ENCODE peak calls at places on chromosome 16, in seven cellular contexts. A is cardiac muscle cell, P is AG10803, G is activated B cell treated with CpG ODN at 0.5 μM for 24 hours, B is lung, D is OCI-LY7, H is endothelial cell. R is an unnamed sample.

GRCh38 chr16:83907926-83908325 is 9.0 kb downstream of the MLYCD start:
- DNase-seq in A (no peak), P (no peak), G (no peak), B (no peak), D (no peak), H (no peak), R (no peak)

GRCh38 chr16:53789159-53789558 is 85.2 kb downstream of the FTO start:
- DNase-seq in A (no peak), P (peak; percentile 93), G (no peak), B (no peak), D (no peak), H (no peak), R (peak; percentile 67)

GRCh38 chr16:75099738-75100615 is 16.6 kb downstream of the LDHD start:
- DNase-seq in A (no peak), P (no peak), G (no peak), B (no peak), D (peak; percentile 42), H (no peak), R (no peak)

GRCh38 chr16:534089-534635 is 6.7 kb downstream of the CAPN15 start:
- DNase-seq in A (no peak), P (no peak), G (no peak), B (no peak), D (no peak), H (no peak), R (no peak)

GRCh38 chr16:56985288-56985961 is 3.9 kb upstream of the NLRC5 start:
- DNase-seq in A (no peak), P (peak; percentile 88), G (peak; percentile 20), B (peak; percentile 49), D (no peak), H (no peak), R (peak; percentile 85)

GRCh38 chr16:56409195-56409594 is 16.1 kb downstream of the AMFR start:
- DNase-seq in A (no peak), P (peak; percentile 56), G (no peak), B (no peak), D (no peak), H (no peak), R (peak; percentile 65)

GRCh38 chr16:82364690-82365089 is 194.7 kb upstream of the MPHOSPH6 start:
- DNase-seq in A (no peak), P (no peak), G (no peak), B (no peak), D (no peak), H (no peak), R (no peak)

GRCh38 chr16:4409081-4409932 is 7.1 kb downstream of the CORO7 start:
- DNase-seq in A (no peak), P (no peak), G (no peak), B (no peak), D (no peak), H (no peak), R (no peak)

GRCh38 chr16:70808371-70808770 is 7.4 kb upstream of the VAC14 start:
- DNase-seq in A (no peak), P (no peak), G (no peak), B (no peak), D (no peak), H (no peak), R (no peak)
- TF ChIP-seq CTCF in A (no peak), P (no peak), G (no peak), B (no peak), D (peak; percentile 52), H (no peak), R (no peak)

GRCh38 chr16:10202650-10203049 is 20.4 kb upstream of the GRIN2A start:
- DNase-seq in A (no peak), P (no peak), G (no peak), B (no peak), D (no peak), H (no peak), R (no peak)
- TF ChIP-seq CTCF in A (no peak), P (no peak), G (no peak), B (no peak), D (peak; percentile 58), H (no peak), R (no peak)

GRCh38 chr16:20740007-20740883 is 1.4 kb downstream of the THUMPD1 start:
- DNase-seq in A (no peak), P (peak; percentile 3), G (no peak), B (no peak), D (peak; percentile 59), H (peak; percentile 9), R (peak; percentile 10)

GRCh38 chr16:20744922-20745440 is 3.4 kb upstream of the THUMPD1 start:
- DNase-seq in A (no peak), P (no peak), G (no peak), B (no peak), D (no peak), H (no peak), R (no peak)

GRCh38 chr16:20740901-20741491 is 622 bp downstream of the THUMPD1 start:
- DNase-seq in A (peak; percentile 87), P (peak; percentile 68), G (peak; percentile 87), B (peak; percentile 89), D (peak; percentile 88), H (peak; percentile 81), R (peak; percentile 80)

GRCh38 chr16:20743591-20743990 is 2.0 kb upstream of the THUMPD1 start:
- DNase-seq in A (no peak), P (no peak), G (no peak), B (no peak), D (no peak), H (no peak), R (no peak)

GRCh38 chr16:20741555-20742285 is at the start of gene THUMPD1:
- DNase-seq in A (peak; percentile 95), P (peak; percentile 94), G (peak; percentile 92), B (peak; percentile 98), D (peak; percentile 96), H (peak; percentile 92), R (peak; percentile 96)
- TF ChIP-seq CTCF in A (no peak), P (peak; percentile 35), G (no peak), B (no peak), D (peak; percentile 40), H (no peak), R (peak; percentile 28)

DNA sequence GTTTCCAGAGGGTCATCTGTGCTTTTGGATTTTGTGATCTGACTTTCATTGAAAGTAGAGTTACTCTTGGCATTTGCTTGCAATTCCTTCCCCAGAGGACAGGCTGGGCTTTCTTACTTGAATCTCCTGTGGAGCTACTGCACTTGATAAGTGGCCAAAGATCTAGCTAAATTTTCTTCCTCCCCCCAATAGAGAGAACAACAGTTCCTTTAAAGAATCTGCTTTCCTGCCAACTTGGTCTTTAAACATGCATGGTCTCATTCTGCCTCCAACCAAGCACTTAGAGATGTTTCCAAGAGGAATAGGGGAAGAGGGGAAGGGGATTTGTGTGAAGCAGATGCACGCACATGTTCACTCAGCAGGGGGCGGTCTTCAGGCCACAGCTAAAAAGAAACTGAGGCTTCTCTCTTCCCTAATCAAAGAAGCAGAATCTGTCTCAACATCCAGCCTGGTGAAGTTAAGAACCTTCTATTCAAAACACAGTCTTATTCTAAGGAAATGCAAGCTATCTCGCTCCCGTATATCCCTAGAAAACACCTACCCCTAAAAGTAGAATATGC is 229.6 kb downstream of the ZFHX3 start:
- DNase-seq in A (no peak), P (no peak), G (no peak), B (no peak), D (no peak), H (peak; percentile 23), R (no peak)
- TF ChIP-seq CTCF in A (peak; percentile 28), P (peak; percentile 15), G (no peak), B (no peak), D (peak; percentile 51), H (peak; percentile 66), R (peak; percentile 18)

DNA sequence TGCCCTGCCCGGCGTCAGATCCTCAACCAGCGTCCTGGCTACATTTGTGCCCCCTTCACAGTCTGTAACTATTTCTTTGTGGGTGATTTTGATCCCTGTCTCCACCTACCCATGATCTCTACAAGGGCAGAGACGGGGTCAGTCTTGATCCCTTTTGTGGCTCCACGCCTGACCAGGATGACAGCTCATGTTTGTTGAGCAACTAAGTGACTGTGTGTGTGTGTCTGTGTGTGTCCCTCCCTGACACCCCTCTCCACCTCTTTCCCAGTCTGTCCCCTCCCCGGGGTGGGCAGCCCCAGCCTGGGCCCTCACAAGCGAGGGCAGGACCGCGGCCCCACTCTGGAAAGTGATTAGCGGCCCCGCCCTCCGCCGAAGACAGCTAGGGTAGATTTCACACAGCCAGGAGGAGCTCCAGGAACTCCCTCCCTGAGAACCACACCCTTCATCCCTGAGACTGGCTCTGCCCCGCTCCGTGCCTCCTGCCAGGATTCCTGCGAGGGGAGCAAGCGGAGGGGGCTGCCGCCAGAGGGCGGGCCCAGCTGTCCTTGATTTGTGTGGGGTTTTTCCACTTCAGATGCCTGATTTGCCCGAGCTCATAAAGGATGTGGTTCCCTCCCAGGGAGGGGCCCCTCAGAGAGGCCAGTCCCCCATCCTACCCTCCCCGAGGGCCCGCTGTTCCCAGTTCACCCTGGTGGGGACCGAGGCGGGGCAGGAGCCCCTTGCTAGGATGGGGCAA is 5.3 kb upstream of the HS3ST6 start:
- DNase-seq in A (peak; percentile 60), P (peak; percentile 38), G (no peak), B (no peak), D (no peak), H (no peak), R (peak; percentile 20)
- TF ChIP-seq CTCF in A (peak; percentile 47), P (peak; percentile 37), G (no peak), B (no peak), D (peak; percentile 32), H (peak; percentile 24), R (peak; percentile 19)

DNA sequence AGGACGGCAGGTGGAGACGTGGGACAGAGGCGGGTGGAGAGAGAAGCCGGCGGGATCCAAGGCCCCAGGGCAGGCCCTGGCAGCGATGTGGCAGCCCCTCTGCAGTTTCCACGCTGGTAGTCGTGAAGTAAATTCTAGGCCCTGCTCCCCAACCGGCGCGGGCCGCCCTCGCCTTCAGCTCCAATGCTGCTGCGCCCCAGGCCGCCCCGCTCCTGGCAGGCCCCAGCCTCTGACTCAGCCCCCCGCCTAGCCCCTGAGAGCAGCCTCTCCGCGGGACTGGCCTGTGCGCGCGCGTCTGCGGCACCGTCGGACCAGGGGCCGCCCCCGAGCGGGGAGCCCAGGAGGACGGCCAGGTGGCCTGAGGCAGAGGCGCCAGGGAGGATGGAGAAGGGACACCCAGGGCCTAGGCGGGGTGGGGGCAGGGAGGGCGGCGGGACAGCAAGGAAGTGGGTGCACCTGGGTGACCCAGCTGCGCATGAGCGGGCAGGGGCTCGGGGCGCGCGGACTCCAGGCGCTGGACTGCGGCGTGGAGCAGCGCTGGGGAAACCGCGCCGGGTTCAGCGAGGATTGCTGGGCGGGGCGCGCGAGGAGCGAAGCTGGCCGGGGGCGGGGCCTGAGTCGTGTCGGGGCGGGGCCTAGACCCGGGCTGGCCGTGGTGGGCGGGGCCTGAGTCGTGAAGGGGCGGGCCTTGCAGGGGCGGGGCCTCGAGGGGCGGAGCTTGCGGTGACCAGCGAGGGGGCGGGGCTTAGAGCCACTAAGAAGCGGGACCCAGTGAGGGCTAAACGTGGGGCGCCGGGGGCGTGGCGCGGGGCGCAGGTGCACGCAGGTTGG is 29.6 kb downstream of the ZNF778 start:
- DNase-seq in A (peak; percentile 95), P (peak; percentile 68), G (peak; percentile 92), B (peak; percentile 91), D (peak; percentile 80), H (peak; percentile 96), R (peak; percentile 88)
- TF ChIP-seq CTCF in A (no peak), P (no peak), G (no peak), B (no peak), D (no peak), H (no peak), R (no peak)

DNA sequence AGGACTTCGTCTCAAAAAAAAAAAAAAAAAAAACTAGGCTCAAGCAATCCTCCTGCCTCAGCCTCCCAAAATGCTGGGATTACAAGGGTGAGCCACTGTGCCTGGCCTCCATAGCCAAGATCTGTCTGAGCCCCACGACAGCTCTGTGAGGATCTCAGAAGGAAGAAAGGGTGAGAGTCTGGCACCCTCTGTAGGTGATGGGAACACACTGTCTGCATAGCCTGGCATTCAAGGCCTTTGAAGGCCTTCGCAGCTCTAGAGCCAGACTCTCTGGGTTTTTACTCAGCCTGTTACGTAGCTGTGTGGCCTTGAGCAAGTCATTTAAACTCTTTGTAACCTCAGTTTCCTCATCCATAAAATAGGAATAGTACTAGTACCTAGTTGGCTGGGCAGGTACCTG is 6.3 kb upstream of the XPO6 start:
- DNase-seq in A (no peak), P (peak; percentile 72), G (no peak), B (no peak), D (peak; percentile 60), H (peak; percentile 9), R (peak; percentile 73)
- TF ChIP-seq CTCF in A (peak; percentile 65), P (peak; percentile 80), G (no peak), B (peak; percentile 39), D (peak; percentile 70), H (no peak), R (peak; percentile 72)